ENCODE peak calls at places on chromosomes 5 and 9, in ten cellular contexts. F is CD8-positive, alpha-beta memory T cell; B is tibial artery; I is MM.1S; Q is dorsolateral prefrontal cortex; K is ovary; D is CD4-positive, CD25-positive, alpha-beta regulatory T cell; G is right atrium auricular region; T is foreskin keratinocyte; M is breast epithelium. Y is an unnamed sample.

GRCh38 chr5:138565100-138565821 is 9.9 kb downstream of the HSPA9 start:
- DNase-seq in F (peak; percentile 63), B (no peak), I (peak; percentile 10), Q (no peak), K (no peak), D (no peak), G (no peak), T (no peak), M (no peak), Y (no peak)

GRCh38 chr9:121326130-121326838 is 43.8 kb downstream of the STOM start:
- DNase-seq in F (no peak), B (peak; percentile 99), I (no peak), Q (no peak), K (peak; percentile 32), D (no peak), G (peak; percentile 98), T (no peak), M (peak; percentile 88), Y (no peak)

GRCh38 chr9:131755541-131756198 is 15.8 kb upstream of the RAPGEF1 start:
- DNase-seq in F (peak; percentile 77), B (peak; percentile 84), I (peak; percentile 87), Q (peak; percentile 85), K (peak; percentile 34), D (peak; percentile 71), G (peak; percentile 76), T (no peak), M (peak; percentile 84), Y (peak; percentile 48)

GRCh38 chr9:119938871-119939270 is 569.6 kb upstream of the BRINP1 start:
- DNase-seq in F (no peak), B (no peak), I (no peak), Q (no peak), K (no peak), D (no peak), G (no peak), T (no peak), M (no peak), Y (no peak)

GRCh38 chr5:75681125-75681830 is 36.0 kb downstream of the POC5 start:
- DNase-seq in F (peak; percentile 10), B (no peak), I (peak; percentile 42), Q (no peak), K (no peak), D (no peak), G (no peak), T (peak; percentile 31), M (no peak), Y (no peak)

GRCh38 chr5:114018178-114018577 is 343.7 kb upstream of the KCNN2 start:
- DNase-seq in F (no peak), B (no peak), I (no peak), Q (no peak), K (no peak), D (no peak), G (no peak), T (no peak), M (no peak), Y (no peak)

GRCh38 chr9:68913054-68913453 is 100.9 kb downstream of the PRKACG start:
- DNase-seq in F (no peak), B (no peak), I (no peak), Q (no peak), K (no peak), D (no peak), G (no peak), T (no peak), M (no peak), Y (no peak)

GRCh38 chr9:20358201-20358600 is 264.1 kb downstream of the MLLT3 start:
- DNase-seq in F (no peak), B (no peak), I (no peak), Q (no peak), K (no peak), D (no peak), G (no peak), T (peak; percentile 68), M (no peak), Y (no peak)

GRCh38 chr5:143342607-143343006 is 60.9 kb downstream of the NR3C1 start:
- DNase-seq in F (no peak), B (no peak), I (no peak), Q (no peak), K (no peak), D (no peak), G (no peak), T (no peak), M (no peak), Y (no peak)

GRCh38 chr5:74643160-74643562 is 2.6 kb upstream of the ENC1 start:
- DNase-seq in F (no peak), B (no peak), I (no peak), Q (no peak), K (no peak), D (no peak), G (no peak), T (peak; percentile 93), M (no peak), Y (no peak)

GRCh38 chr5:128349044-128349629 is 188.9 kb downstream of the FBN2 start:
- DNase-seq in F (no peak), B (no peak), I (no peak), Q (no peak), K (no peak), D (no peak), G (no peak), T (peak; percentile 88), M (no peak), Y (no peak)

GRCh38 chr5:153960269-153961215 is 78.2 kb downstream of the FAM114A2 start:
- DNase-seq in F (no peak), B (no peak), I (no peak), Q (no peak), K (no peak), D (no peak), G (no peak), T (no peak), M (no peak), Y (no peak)
- H3K27ac ChIP-seq in F (no peak overlapping the region), B (peak overlapping the region; percentile 29), I (no peak overlapping the region), Q (no peak overlapping the region), K (no peak overlapping the region), D (no peak overlapping the region), G (no peak overlapping the region), T (no peak overlapping the region), M (no peak overlapping the region), Y (no peak overlapping the region)

GRCh38 chr5:150196514-150196913 is 6.7 kb downstream of the SLC6A7 start:
- DNase-seq in F (no peak), B (no peak), I (no peak), Q (no peak), K (no peak), D (no peak), G (no peak), T (no peak), M (no peak), Y (no peak)

GRCh38 chr5:150202501-150202900 is 12.6 kb downstream of the SLC6A7 start:
- DNase-seq in F (no peak), B (no peak), I (no peak), Q (peak; percentile 77), K (no peak), D (no peak), G (no peak), T (no peak), M (no peak), Y (no peak)

GRCh38 chr5:150196986-150197385 is 7.1 kb downstream of the SLC6A7 start:
- DNase-seq in F (no peak), B (no peak), I (no peak), Q (no peak), K (no peak), D (no peak), G (no peak), T (no peak), M (no peak), Y (no peak)

GRCh38 chr5:150192462-150192861 is 2.6 kb downstream of the SLC6A7 start:
- DNase-seq in F (no peak), B (no peak), I (no peak), Q (peak; percentile 54), K (no peak), D (no peak), G (no peak), T (no peak), M (no peak), Y (no peak)

DNA sequence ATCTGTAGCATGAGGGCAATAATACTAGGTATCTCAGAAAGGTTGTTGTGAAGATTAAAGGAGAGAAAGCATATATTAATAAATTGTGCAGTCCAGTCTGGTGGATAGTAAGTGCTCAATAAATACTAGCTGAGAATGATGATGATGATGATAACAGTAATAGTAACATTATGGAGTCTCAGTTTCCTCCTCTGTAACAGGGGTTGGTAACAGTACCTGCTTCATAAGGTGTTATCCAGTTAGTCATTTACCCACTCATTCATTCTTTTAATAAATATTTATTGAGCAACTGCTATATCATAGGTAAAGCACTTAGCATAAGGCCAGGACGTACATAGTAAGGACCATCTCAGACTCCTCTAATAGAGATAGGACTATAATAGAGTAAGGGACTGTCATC is 7.6 kb downstream of the SLC6A7 start:
- DNase-seq in F (no peak), B (no peak), I (no peak), Q (no peak), K (no peak), D (no peak), G (no peak), T (no peak), M (no peak), Y (no peak)
- H3K27ac ChIP-seq in F (no peak overlapping the region), B (no peak overlapping the region), I (no peak overlapping the region), Q (no peak overlapping the region), K (no peak overlapping the region), D (no peak overlapping the region), G (no peak overlapping the region), T (no peak overlapping the region), M (no peak overlapping the region), Y (no peak overlapping the region)

DNA sequence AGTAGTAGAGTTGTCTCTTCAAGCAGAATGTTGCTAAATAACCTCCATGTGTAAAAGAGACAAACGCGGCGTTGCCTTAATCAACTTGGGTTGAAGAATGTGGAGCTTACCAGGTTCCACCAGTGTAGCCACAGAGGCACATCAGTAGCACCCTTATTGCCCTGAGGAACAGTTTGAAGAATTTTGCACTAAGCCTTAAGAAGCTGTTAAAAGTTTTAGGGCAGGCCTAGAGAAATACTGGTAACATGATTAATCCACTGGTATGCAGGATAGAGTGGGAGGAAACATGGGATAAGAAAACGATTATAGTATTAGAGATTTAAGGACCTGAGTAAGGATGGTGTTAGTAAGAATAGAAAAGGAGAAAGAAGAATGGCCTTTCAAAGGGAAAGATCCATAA is 100.6 kb downstream of the ZCCHC7 start:
- DNase-seq in F (no peak), B (no peak), I (no peak), Q (no peak), K (no peak), D (no peak), G (no peak), T (no peak), M (no peak), Y (no peak)
- H3K27ac ChIP-seq in F (no peak overlapping the region), B (no peak overlapping the region), I (no peak overlapping the region), Q (no peak overlapping the region), K (no peak overlapping the region), D (no peak overlapping the region), G (no peak overlapping the region), T (no peak overlapping the region), M (no peak overlapping the region), Y (no peak overlapping the region)

DNA sequence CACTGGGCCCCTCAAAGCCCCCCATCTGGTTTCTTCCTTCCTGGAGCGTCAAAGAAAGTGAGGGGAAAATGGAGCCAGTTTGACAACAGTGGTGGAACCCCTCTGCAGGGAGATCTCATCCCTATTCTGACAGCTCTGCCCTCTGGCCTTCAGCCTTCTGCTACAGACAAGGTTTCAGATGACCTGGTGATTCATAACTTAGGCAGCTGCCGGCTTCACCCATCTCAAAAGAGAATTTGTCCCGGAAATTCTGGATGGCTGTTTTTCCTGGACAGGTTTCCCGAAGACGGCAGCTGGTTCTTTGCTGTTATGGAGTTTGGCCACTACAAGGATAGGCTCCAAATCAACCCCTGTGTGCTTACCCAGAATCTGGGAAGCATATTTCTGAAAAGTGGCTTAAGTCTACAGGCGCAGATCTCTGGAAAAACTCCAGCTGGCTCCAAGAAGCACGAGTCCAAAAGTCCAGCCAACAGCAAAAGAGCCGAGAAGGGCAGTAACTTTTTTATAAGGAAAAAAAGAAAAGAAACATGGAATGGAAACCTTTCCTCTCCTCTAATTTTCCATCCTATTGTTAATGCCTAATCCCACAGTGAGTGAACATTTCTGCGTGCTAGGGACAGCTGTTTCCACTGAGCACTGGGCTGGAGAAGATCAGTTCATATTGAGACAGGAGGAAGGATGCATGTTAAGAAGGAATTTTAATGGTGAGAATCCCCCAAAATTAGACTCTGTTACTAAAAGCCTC is 54.5 kb downstream of the ZNF366 start:
- DNase-seq in F (no peak), B (peak; percentile 92), I (no peak), Q (no peak), K (peak; percentile 77), D (no peak), G (peak; percentile 92), T (peak; percentile 50), M (no peak), Y (no peak)
- H3K27ac ChIP-seq in F (no peak overlapping the region), B (peak overlapping the region; percentile 90), I (no peak overlapping the region), Q (peak overlapping the region; percentile 80), K (peak overlapping the region; percentile 90), D (no peak overlapping the region), G (peak overlapping the region; percentile 90), T (no peak overlapping the region), M (peak overlapping the region; percentile 95), Y (peak overlapping the region; percentile 69)

Y was measured in caudate nucleus.